ENCODE peak calls at places on chromosome X, in seven cellular contexts. One of them, this sample, is unnamed.

GRCh38 chrX:77918568-77918967 is 8.1 kb downstream of the ATP7A start:
- DNase-seq in cardiac muscle cell: peak; percentile 62
- DNase-seq in astrocyte of the spinal cord: no peak
- DNase-seq in CD8-positive, alpha-beta T cell: no peak
- DNase-seq in uterus: no peak
- DNase-seq in HCT116: no peak
- DNase-seq in PC-3: peak; percentile 26
- DNase-seq in this sample: no peak

GRCh38 chrX:110210417-110211139 is 107.3 kb downstream of the AMMECR1 start:
- DNase-seq in cardiac muscle cell: peak; percentile 57
- DNase-seq in HCT116: peak; percentile 40
- DNase-seq in astrocyte of the spinal cord: peak; percentile 75
- DNase-seq in PC-3: peak; percentile 84
- DNase-seq in uterus: no peak
- DNase-seq in CD8-positive, alpha-beta T cell: no peak
- DNase-seq in this sample: peak; percentile 56

GRCh38 chrX:131812847-131813825 is 210.0 kb upstream of the STK26 start:
- DNase-seq in CD8-positive, alpha-beta T cell: peak; percentile 67
- DNase-seq in PC-3: peak; percentile 21
- DNase-seq in uterus: peak; percentile 79
- DNase-seq in astrocyte of the spinal cord: peak; percentile 85
- DNase-seq in cardiac muscle cell: no peak
- DNase-seq in HCT116: no peak
- DNase-seq in this sample: peak; percentile 70

GRCh38 chrX:1472975-1473374 is 20.3 kb upstream of the ASMTL start:
- DNase-seq in HCT116: no peak
- DNase-seq in PC-3: no peak
- DNase-seq in astrocyte of the spinal cord: no peak
- DNase-seq in CD8-positive, alpha-beta T cell: peak; percentile 7
- DNase-seq in uterus: no peak
- DNase-seq in cardiac muscle cell: no peak
- DNase-seq in this sample: no peak

GRCh38 chrX:120549483-120550452 is 11.0 kb downstream of the CUL4B start:
- DNase-seq in cardiac muscle cell: peak; percentile 91
- DNase-seq in HCT116: peak; percentile 83
- DNase-seq in astrocyte of the spinal cord: peak; percentile 91
- DNase-seq in PC-3: peak; percentile 88
- DNase-seq in CD8-positive, alpha-beta T cell: no peak
- DNase-seq in uterus: no peak
- DNase-seq in this sample: peak; percentile 91

GRCh38 chrX:71199252-71199651 is 23.8 kb upstream of the GJB1 start:
- DNase-seq in HCT116: no peak
- DNase-seq in CD8-positive, alpha-beta T cell: no peak
- DNase-seq in astrocyte of the spinal cord: no peak
- DNase-seq in PC-3: no peak
- DNase-seq in cardiac muscle cell: no peak
- DNase-seq in uterus: no peak
- DNase-seq in this sample: no peak

GRCh38 chrX:18353931-18354368 is 538 bp downstream of the SCML2 start:
- DNase-seq in HCT116: no peak
- DNase-seq in PC-3: peak; percentile 23
- DNase-seq in uterus: peak; percentile 17
- DNase-seq in astrocyte of the spinal cord: no peak
- DNase-seq in CD8-positive, alpha-beta T cell: peak; percentile 10
- DNase-seq in cardiac muscle cell: no peak
- DNase-seq in this sample: no peak

GRCh38 chrX:38654302-38654701 is 93.0 kb downstream of the TSPAN7 start:
- DNase-seq in HCT116: peak; percentile 7
- DNase-seq in uterus: no peak
- DNase-seq in cardiac muscle cell: peak; percentile 57
- DNase-seq in astrocyte of the spinal cord: peak; percentile 13
- DNase-seq in CD8-positive, alpha-beta T cell: no peak
- DNase-seq in PC-3: peak; percentile 58
- DNase-seq in this sample: no peak

GRCh38 chrX:336227-336626 is 17.6 kb upstream of the GTPBP6 start:
- DNase-seq in astrocyte of the spinal cord: no peak
- DNase-seq in PC-3: no peak
- DNase-seq in HCT116: no peak
- DNase-seq in uterus: no peak
- DNase-seq in cardiac muscle cell: no peak
- DNase-seq in CD8-positive, alpha-beta T cell: no peak
- DNase-seq in this sample: no peak

GRCh38 chrX:45849261-45849660 is 648.6 kb upstream of the DIPK2B start:
- DNase-seq in cardiac muscle cell: peak; percentile 73
- DNase-seq in CD8-positive, alpha-beta T cell: no peak
- DNase-seq in HCT116: peak; percentile 57
- DNase-seq in astrocyte of the spinal cord: peak; percentile 86
- DNase-seq in PC-3: peak; percentile 85
- DNase-seq in uterus: no peak
- DNase-seq in this sample: peak; percentile 70

DNA sequence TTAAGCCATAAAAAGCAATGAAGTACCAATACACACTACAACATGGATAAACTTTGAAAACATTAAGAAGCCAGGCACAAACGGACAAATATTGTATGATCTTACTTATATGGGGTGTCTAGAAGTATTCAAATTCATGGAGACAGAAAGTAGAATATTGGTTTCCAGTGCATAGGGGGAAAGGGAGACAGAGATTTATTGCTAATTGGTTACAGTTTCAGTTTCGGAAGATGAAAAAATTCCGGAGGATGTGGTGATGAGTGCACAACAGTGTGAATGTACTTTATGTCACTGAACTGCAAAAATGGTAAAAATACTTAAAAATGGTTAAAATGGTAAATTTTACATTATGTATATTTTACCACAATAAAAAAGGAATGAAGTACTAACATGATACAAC is 5.1 kb upstream of the PRDX4 start:
- DNase-seq in astrocyte of the spinal cord: no peak
- DNase-seq in cardiac muscle cell: no peak
- DNase-seq in HCT116: no peak
- DNase-seq in uterus: no peak
- DNase-seq in CD8-positive, alpha-beta T cell: no peak
- DNase-seq in PC-3: no peak
- DNase-seq in this sample: no peak
- H3K4me3 ChIP-seq in astrocyte of the spinal cord: no peak overlapping the region
- H3K4me3 ChIP-seq in cardiac muscle cell: no peak overlapping the region
- H3K4me3 ChIP-seq in HCT116: no peak overlapping the region
- H3K4me3 ChIP-seq in uterus: no peak overlapping the region
- H3K4me3 ChIP-seq in CD8-positive, alpha-beta T cell: no peak overlapping the region
- H3K4me3 ChIP-seq in PC-3: no peak overlapping the region
- H3K4me3 ChIP-seq in this sample: no peak overlapping the region

DNA sequence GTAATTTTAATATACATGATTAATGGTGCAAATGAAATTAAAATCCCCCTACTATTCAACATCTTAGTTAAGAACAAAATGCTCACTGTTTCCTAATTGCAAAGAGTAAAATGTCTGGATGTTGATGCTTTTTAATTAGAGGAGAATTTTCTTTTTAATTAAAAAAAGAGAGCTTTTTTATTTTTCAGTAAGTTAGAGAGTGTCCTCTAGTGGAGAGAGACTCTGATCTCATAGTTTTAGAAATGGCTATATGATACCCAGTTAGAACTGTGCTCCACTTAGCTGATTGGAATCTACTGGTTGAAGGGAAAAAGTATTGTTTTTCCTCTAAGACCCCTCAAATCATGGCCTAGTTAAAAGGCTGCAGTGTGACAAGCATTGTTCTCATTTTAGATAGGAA is 312.0 kb upstream of the MAGEB2 start:
- DNase-seq in PC-3: peak; percentile 23
- DNase-seq in uterus: no peak
- DNase-seq in cardiac muscle cell: peak; percentile 24
- DNase-seq in HCT116: no peak
- DNase-seq in CD8-positive, alpha-beta T cell: no peak
- DNase-seq in astrocyte of the spinal cord: peak; percentile 13
- DNase-seq in this sample: no peak
- TF ChIP-seq CTCF in PC-3: peak; percentile 65
- TF ChIP-seq CTCF in uterus: no peak
- TF ChIP-seq CTCF in cardiac muscle cell: peak; percentile 49
- TF ChIP-seq CTCF in HCT116: no peak
- TF ChIP-seq CTCF in CD8-positive, alpha-beta T cell: no peak
- TF ChIP-seq CTCF in astrocyte of the spinal cord: peak; percentile 40
- TF ChIP-seq CTCF in this sample: peak; percentile 12

DNA sequence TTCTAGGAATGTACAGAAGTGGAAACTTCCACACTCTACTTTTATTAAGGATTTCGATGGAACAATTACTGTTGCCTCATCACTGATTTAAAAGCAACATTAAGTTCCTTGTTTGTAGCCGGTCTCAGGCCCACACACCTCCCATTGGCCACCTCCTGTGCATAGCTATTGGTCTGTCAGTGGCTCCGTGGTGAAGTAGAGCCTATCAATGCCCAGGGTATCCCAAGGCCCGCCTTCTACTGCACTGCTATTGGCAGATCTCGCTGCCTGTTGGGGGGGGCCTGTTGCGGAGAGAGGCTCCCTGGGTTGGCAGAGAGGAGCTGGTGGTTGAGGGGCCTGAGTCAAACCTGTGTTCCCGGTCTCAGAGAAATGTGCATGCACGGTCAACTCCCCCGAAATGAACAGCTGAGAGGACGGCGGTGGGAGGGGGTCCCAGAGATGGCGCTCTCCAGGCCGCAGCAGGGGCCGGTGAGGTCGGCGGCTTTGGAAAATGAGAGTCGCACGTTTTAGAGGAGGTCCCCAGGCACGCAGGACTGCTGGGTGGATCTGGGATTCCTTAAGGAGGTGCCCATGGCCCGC is 4.9 kb upstream of the ARAF start:
- DNase-seq in HCT116: no peak
- DNase-seq in cardiac muscle cell: peak; percentile 96
- DNase-seq in astrocyte of the spinal cord: peak; percentile 93
- DNase-seq in PC-3: peak; percentile 90
- DNase-seq in uterus: peak; percentile 87
- DNase-seq in CD8-positive, alpha-beta T cell: peak; percentile 83
- DNase-seq in this sample: peak; percentile 80
- H3K4me3 ChIP-seq in HCT116: no peak overlapping the region
- H3K4me3 ChIP-seq in cardiac muscle cell: peak overlapping the region; percentile 36
- H3K4me3 ChIP-seq in astrocyte of the spinal cord: peak overlapping the region; percentile 43
- H3K4me3 ChIP-seq in PC-3: peak overlapping the region; percentile 68
- H3K4me3 ChIP-seq in uterus: peak overlapping the region; percentile 42
- H3K4me3 ChIP-seq in CD8-positive, alpha-beta T cell: peak overlapping the region; percentile 59
- H3K4me3 ChIP-seq in this sample: peak overlapping the region; percentile 48

GRCh38 chrX:47633671-47634590 is 4.2 kb upstream of the CFP start:
- DNase-seq in HCT116: no peak
- DNase-seq in PC-3: no peak
- DNase-seq in astrocyte of the spinal cord: no peak
- DNase-seq in CD8-positive, alpha-beta T cell: no peak
- DNase-seq in cardiac muscle cell: no peak
- DNase-seq in uterus: no peak
- DNase-seq in this sample: no peak

GRCh38 chrX:47634871-47635575 is 5.3 kb upstream of the CFP start:
- DNase-seq in astrocyte of the spinal cord: no peak
- DNase-seq in CD8-positive, alpha-beta T cell: no peak
- DNase-seq in HCT116: no peak
- DNase-seq in PC-3: no peak
- DNase-seq in cardiac muscle cell: no peak
- DNase-seq in uterus: no peak
- DNase-seq in this sample: no peak

GRCh38 chrX:47632664-47633063 is 2.9 kb upstream of the CFP start:
- DNase-seq in uterus: no peak
- DNase-seq in cardiac muscle cell: no peak
- DNase-seq in PC-3: no peak
- DNase-seq in CD8-positive, alpha-beta T cell: no peak
- DNase-seq in HCT116: no peak
- DNase-seq in astrocyte of the spinal cord: no peak
- DNase-seq in this sample: no peak

GRCh38 chrX:47638816-47639215 is 9.1 kb upstream of the CFP start:
- DNase-seq in cardiac muscle cell: no peak
- DNase-seq in uterus: no peak
- DNase-seq in HCT116: no peak
- DNase-seq in PC-3: no peak
- DNase-seq in astrocyte of the spinal cord: no peak
- DNase-seq in CD8-positive, alpha-beta T cell: no peak
- DNase-seq in this sample: no peak

DNA sequence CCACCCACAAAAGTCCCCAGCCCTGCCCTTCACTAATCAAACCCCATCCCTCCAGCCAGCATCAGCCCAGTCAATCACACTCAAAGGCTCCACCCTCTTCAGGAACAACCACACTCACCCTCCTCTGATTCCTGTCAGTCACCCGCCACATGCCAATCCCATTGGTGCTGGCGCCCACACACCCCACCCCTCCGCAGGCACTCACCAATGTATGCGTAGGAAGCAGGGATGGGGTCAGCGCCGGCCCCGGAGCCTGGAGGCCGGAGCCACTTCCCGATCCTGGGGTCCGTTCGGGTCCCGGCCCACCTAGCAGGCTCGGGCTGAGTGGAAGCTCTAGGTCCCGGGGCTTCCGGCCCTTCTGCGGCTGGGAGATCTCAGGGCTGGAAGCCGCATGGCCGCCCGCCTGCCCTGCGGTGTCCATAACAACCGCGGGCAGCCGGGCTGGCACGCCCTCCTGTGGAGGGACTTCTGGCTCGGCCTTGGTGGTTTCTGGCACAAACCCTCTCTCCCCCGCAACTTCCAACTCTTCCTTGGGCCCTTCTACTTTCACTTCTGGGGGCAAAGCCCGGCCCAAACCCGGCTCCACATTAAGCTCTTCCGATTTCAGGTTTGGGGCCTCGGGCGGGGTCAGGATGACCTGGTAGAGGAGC is 7.9 kb upstream of the CFP start:
- DNase-seq in uterus: no peak
- DNase-seq in cardiac muscle cell: peak; percentile 20
- DNase-seq in HCT116: no peak
- DNase-seq in CD8-positive, alpha-beta T cell: no peak
- DNase-seq in astrocyte of the spinal cord: peak; percentile 54
- DNase-seq in PC-3: no peak
- DNase-seq in this sample: no peak
- TF ChIP-seq CTCF in uterus: no peak
- TF ChIP-seq CTCF in cardiac muscle cell: no peak
- TF ChIP-seq CTCF in HCT116: no peak
- TF ChIP-seq CTCF in CD8-positive, alpha-beta T cell: no peak
- TF ChIP-seq CTCF in astrocyte of the spinal cord: peak; percentile 26
- TF ChIP-seq CTCF in PC-3: no peak
- TF ChIP-seq CTCF in this sample: no peak

This sample was measured in AG09309.